ENCODE peak calls at places on chromosomes 4 and X, in four cellular contexts. One of them, this sample, is unnamed.

GRCh38 chrX:112941209-112941788 is 100.7 kb upstream of the AMOT start:
- DNase-seq in Calu3: peak
- DNase-seq in suprapubic skin: no peak
- DNase-seq in heart right ventricle: no peak
- DNase-seq in this sample: peak

GRCh38 chrX:101617211-101618191 is at the start of gene ARMCX6:
- DNase-seq in Calu3: peak
- DNase-seq in suprapubic skin: peak
- DNase-seq in heart right ventricle: peak
- DNase-seq in this sample: no peak

GRCh38 chrX:17042046-17042445 is 95.6 kb downstream of the REPS2 start:
- DNase-seq in Calu3: no peak
- DNase-seq in suprapubic skin: no peak
- DNase-seq in heart right ventricle: no peak
- DNase-seq in this sample: no peak

GRCh38 chr4:186227221-186227620 is at the start of gene KLKB1:
- DNase-seq in Calu3: no peak
- DNase-seq in suprapubic skin: no peak
- DNase-seq in heart right ventricle: no peak
- DNase-seq in this sample: peak

GRCh38 chrX:9604908-9605306 is 140.0 kb downstream of the TBL1X start:
- DNase-seq in Calu3: no peak
- DNase-seq in suprapubic skin: no peak
- DNase-seq in heart right ventricle: no peak
- DNase-seq in this sample: no peak

GRCh38 chrX:138897621-138898492 is 186.3 kb upstream of the FGF13 start:
- DNase-seq in Calu3: no peak
- DNase-seq in suprapubic skin: no peak
- DNase-seq in heart right ventricle: no peak
- DNase-seq in this sample: peak

GRCh38 chrX:47849776-47850175 is 13.1 kb downstream of the ZNF81 start:
- DNase-seq in Calu3: no peak
- DNase-seq in suprapubic skin: no peak
- DNase-seq in heart right ventricle: no peak
- DNase-seq in this sample: no peak

GRCh38 chrX:140744085-140744484 is 34.5 kb downstream of the LINC00632 start:
- DNase-seq in Calu3: no peak
- DNase-seq in suprapubic skin: no peak
- DNase-seq in heart right ventricle: no peak
- DNase-seq in this sample: peak

GRCh38 chr4:174523003-174523693 is 860 bp upstream of the HPGD start:
- DNase-seq in Calu3: no peak
- DNase-seq in suprapubic skin: peak
- DNase-seq in heart right ventricle: no peak
- DNase-seq in this sample: no peak

GRCh38 chrX:110741213-110741796 is 54.3 kb downstream of the CHRDL1 start:
- DNase-seq in Calu3: no peak
- DNase-seq in suprapubic skin: no peak
- DNase-seq in heart right ventricle: no peak
- DNase-seq in this sample: peak

GRCh38 chrX:70979136-70979762 is 48.4 kb upstream of the SLC7A3 start:
- DNase-seq in Calu3: peak
- DNase-seq in suprapubic skin: no peak
- DNase-seq in heart right ventricle: no peak
- DNase-seq in this sample: peak

GRCh38 chr4:15894923-15895411 is 43.6 kb downstream of the FGFBP1 start:
- DNase-seq in Calu3: no peak
- DNase-seq in suprapubic skin: no peak
- DNase-seq in heart right ventricle: no peak
- DNase-seq in this sample: peak

GRCh38 chr4:123816970-123817688 is 420.5 kb downstream of the SPRY1 start:
- DNase-seq in Calu3: no peak
- DNase-seq in suprapubic skin: no peak
- DNase-seq in heart right ventricle: no peak
- DNase-seq in this sample: no peak

GRCh38 chrX:128020701-128021100 is 31.5 kb downstream of the ACTRT1 start:
- DNase-seq in Calu3: peak
- DNase-seq in suprapubic skin: no peak
- DNase-seq in heart right ventricle: no peak
- DNase-seq in this sample: peak

GRCh38 chrX:110180176-110180927 is 137.5 kb downstream of the AMMECR1 start:
- DNase-seq in Calu3: peak
- DNase-seq in suprapubic skin: no peak
- DNase-seq in heart right ventricle: peak
- DNase-seq in this sample: peak

GRCh38 chrX:70030242-70030823 is 19.4 kb downstream of the AWAT2 start:
- DNase-seq in Calu3: peak
- DNase-seq in suprapubic skin: no peak
- DNase-seq in heart right ventricle: peak
- DNase-seq in this sample: peak

GRCh38 chrX:3393581-3394111 is 47.2 kb upstream of the MXRA5 start:
- DNase-seq in Calu3: no peak
- DNase-seq in suprapubic skin: no peak
- DNase-seq in heart right ventricle: no peak
- DNase-seq in this sample: no peak

GRCh38 chrX:71909956-71910355 is 689 bp upstream of the NHSL2 start:
- DNase-seq in Calu3: no peak
- DNase-seq in suprapubic skin: no peak
- DNase-seq in heart right ventricle: peak
- DNase-seq in this sample: no peak

GRCh38 chrX:23885803-23886202 is 21.9 kb downstream of the APOO start:
- DNase-seq in Calu3: no peak
- DNase-seq in suprapubic skin: no peak
- DNase-seq in heart right ventricle: no peak
- DNase-seq in this sample: no peak
- TF ChIP-seq CTCF in Calu3: no peak
- TF ChIP-seq CTCF in suprapubic skin: no peak
- TF ChIP-seq CTCF in heart right ventricle: no peak
- TF ChIP-seq CTCF in this sample: no peak

GRCh38 chr4:189096717-189097116 is 844.0 kb upstream of the FRG1 start:
- DNase-seq in Calu3: no peak
- DNase-seq in suprapubic skin: no peak
- DNase-seq in heart right ventricle: no peak
- DNase-seq in this sample: no peak
- TF ChIP-seq CTCF in Calu3: no peak
- TF ChIP-seq CTCF in suprapubic skin: no peak
- TF ChIP-seq CTCF in heart right ventricle: no peak
- TF ChIP-seq CTCF in this sample: peak

GRCh38 chr4:154349829-154350228 is 141.8 kb downstream of the DCHS2 start:
- DNase-seq in Calu3: no peak
- DNase-seq in suprapubic skin: no peak
- DNase-seq in heart right ventricle: no peak
- DNase-seq in this sample: peak

GRCh38 chr4:154344686-154345085 is 146.9 kb downstream of the DCHS2 start:
- DNase-seq in Calu3: no peak
- DNase-seq in suprapubic skin: no peak
- DNase-seq in heart right ventricle: no peak
- DNase-seq in this sample: peak

GRCh38 chr4:154345359-154345758 is 146.2 kb downstream of the DCHS2 start:
- DNase-seq in Calu3: no peak
- DNase-seq in suprapubic skin: no peak
- DNase-seq in heart right ventricle: no peak
- DNase-seq in this sample: no peak

DNA sequence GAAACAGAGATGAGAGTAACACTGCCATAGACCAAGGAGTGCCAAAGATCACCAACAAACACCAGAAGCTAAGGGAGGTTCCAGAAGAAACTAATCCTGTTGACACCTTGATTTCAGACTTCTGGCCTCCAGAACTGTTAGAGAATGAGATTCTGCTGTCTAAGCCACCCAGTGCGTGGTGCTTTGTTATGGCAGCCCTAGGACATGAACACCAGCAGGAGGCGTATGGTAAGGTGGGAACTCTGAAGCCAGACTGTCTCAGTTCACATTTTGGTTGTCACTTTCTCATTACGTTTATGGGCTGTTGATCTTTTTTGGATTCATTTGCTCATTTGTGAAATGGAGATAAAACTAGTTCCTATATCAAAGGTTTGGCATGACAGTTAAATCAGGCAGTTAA is 142.9 kb downstream of the DCHS2 start:
- DNase-seq in Calu3: no peak
- DNase-seq in suprapubic skin: no peak
- DNase-seq in heart right ventricle: no peak
- DNase-seq in this sample: no peak
- TF ChIP-seq CTCF in Calu3: no peak
- TF ChIP-seq CTCF in suprapubic skin: no peak
- TF ChIP-seq CTCF in heart right ventricle: no peak
- TF ChIP-seq CTCF in this sample: no peak

DNA sequence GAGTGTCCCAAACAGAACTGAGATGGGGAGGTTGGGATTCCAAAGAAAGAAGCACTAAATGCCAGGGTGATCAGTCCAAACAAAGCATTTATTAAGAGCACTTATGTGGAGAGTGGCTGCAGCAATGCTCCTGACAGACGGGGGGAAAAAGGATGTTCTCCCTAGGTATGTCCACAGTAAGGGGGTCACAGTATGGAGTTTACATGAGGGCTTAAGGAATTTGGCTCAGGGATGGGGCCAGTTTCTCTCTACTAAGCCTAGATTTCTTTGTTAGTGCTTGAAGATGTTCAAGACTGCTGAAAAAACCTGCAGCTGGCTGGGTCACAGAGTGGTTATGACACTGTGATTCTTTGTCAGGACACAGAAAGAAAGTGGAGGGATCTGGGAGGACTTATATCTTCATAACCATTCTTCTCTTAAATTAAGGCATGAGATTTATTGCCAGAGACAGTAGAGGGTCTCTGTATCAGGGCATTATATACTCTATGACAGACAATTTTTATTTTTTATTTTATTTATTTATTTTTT is 1468.0 kb downstream of the C4orf33 start:
- DNase-seq in Calu3: no peak
- DNase-seq in suprapubic skin: no peak
- DNase-seq in heart right ventricle: no peak
- DNase-seq in this sample: no peak
- TF ChIP-seq CTCF in Calu3: no peak
- TF ChIP-seq CTCF in suprapubic skin: no peak
- TF ChIP-seq CTCF in heart right ventricle: no peak
- TF ChIP-seq CTCF in this sample: no peak

DNA sequence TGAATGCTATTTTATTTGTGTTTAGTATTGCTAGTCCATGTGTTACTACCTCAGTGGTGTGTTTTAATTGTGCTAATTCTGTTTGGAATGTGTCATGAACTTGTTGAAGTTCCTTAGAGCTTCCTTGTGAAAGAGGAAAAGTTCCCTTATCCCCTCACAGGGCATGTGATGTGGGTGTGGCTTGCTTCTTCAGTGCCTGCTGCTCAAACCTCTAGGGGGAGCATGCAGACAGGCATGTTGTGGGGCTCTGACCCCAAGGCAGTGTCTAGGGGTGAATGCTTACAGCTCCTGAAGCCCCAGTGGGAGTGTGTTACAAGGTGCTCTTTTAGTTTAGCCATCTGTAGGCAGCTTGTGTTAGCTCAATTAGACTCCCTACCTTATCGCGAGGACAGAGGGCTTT is 86.5 kb downstream of the MAGED4 start:
- DNase-seq in Calu3: peak
- DNase-seq in suprapubic skin: no peak
- DNase-seq in heart right ventricle: no peak
- DNase-seq in this sample: peak
- TF ChIP-seq CTCF in Calu3: peak
- TF ChIP-seq CTCF in suprapubic skin: no peak
- TF ChIP-seq CTCF in heart right ventricle: no peak
- TF ChIP-seq CTCF in this sample: no peak

GRCh38 chrX:46597774-46598173 is 24.2 kb downstream of the CHST7 start:
- DNase-seq in Calu3: no peak
- DNase-seq in suprapubic skin: no peak
- DNase-seq in heart right ventricle: no peak
- DNase-seq in this sample: no peak
- TF ChIP-seq CTCF in Calu3: no peak
- TF ChIP-seq CTCF in suprapubic skin: no peak
- TF ChIP-seq CTCF in heart right ventricle: no peak
- TF ChIP-seq CTCF in this sample: no peak

GRCh38 chrX:145410622-145411021 is 163.3 kb downstream of the SPANXN1 start:
- DNase-seq in Calu3: no peak
- DNase-seq in suprapubic skin: no peak
- DNase-seq in heart right ventricle: no peak
- DNase-seq in this sample: no peak

GRCh38 chrX:145405012-145405411 is 157.7 kb downstream of the SPANXN1 start:
- DNase-seq in Calu3: peak
- DNase-seq in suprapubic skin: no peak
- DNase-seq in heart right ventricle: no peak
- DNase-seq in this sample: peak
- TF ChIP-seq CTCF in Calu3: no peak
- TF ChIP-seq CTCF in suprapubic skin: peak
- TF ChIP-seq CTCF in heart right ventricle: peak
- TF ChIP-seq CTCF in this sample: peak

GRCh38 chrX:40064055-40064597 is 33.6 kb downstream of the BCOR start:
- DNase-seq in Calu3: no peak
- DNase-seq in suprapubic skin: peak
- DNase-seq in heart right ventricle: no peak
- DNase-seq in this sample: no peak
- TF ChIP-seq CTCF in Calu3: no peak
- TF ChIP-seq CTCF in suprapubic skin: no peak
- TF ChIP-seq CTCF in heart right ventricle: no peak
- TF ChIP-seq CTCF in this sample: no peak

GRCh38 chr4:183178201-183178600 is 79.1 kb downstream of the WWC2 start:
- DNase-seq in Calu3: no peak
- DNase-seq in suprapubic skin: no peak
- DNase-seq in heart right ventricle: no peak
- DNase-seq in this sample: no peak

GRCh38 chr4:183180621-183181020 is 81.6 kb downstream of the WWC2 start:
- DNase-seq in Calu3: no peak
- DNase-seq in suprapubic skin: no peak
- DNase-seq in heart right ventricle: no peak
- DNase-seq in this sample: no peak

GRCh38 chr4:183182873-183183725 is 84.0 kb downstream of the WWC2 start:
- DNase-seq in Calu3: peak
- DNase-seq in suprapubic skin: no peak
- DNase-seq in heart right ventricle: peak
- DNase-seq in this sample: peak

GRCh38 chr4:183181081-183181480 is 82.0 kb downstream of the WWC2 start:
- DNase-seq in Calu3: no peak
- DNase-seq in suprapubic skin: no peak
- DNase-seq in heart right ventricle: no peak
- DNase-seq in this sample: no peak

DNA sequence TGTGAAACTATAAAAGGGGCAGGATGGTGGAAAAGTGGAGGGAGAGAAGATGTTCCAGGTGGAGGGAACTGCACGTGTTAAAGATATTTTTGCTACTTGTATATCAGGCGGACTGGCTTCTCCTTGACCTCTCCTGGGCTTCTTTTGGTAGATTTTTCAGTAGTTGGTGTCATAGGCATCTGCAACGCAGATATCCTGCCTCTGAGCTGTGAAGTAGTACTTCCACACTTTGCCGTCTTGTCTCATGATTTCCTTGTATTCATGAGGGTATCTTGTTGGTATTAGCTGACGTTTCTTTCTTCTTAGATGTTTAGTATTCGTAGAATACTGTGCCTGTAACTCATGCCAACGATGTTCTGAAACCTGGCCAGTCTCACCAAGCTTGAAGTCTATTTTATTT is 81.0 kb downstream of the WWC2 start:
- DNase-seq in Calu3: no peak
- DNase-seq in suprapubic skin: no peak
- DNase-seq in heart right ventricle: no peak
- DNase-seq in this sample: no peak
- TF ChIP-seq CTCF in Calu3: no peak
- TF ChIP-seq CTCF in suprapubic skin: no peak
- TF ChIP-seq CTCF in heart right ventricle: no peak
- TF ChIP-seq CTCF in this sample: no peak